ENCODE peak calls at places on chromosomes 12 and 14, in six cellular contexts. L is tibial nerve, F is endothelial cell of umbilical vein, H is cardiac muscle cell, A is breast epithelium, Y is fibroblast of lung. D is an unnamed sample.

GRCh38 chr14:105475269-105475915 is 771 bp downstream of the CRIP2 start:
- DNase-seq in Y (peak; percentile 60), A (no peak), H (no peak), L (no peak), F (peak; percentile 77), D (no peak)

GRCh38 chr12:45762185-45763110 is 32.9 kb downstream of the ARID2 start:
- DNase-seq in L (no peak), F (peak; percentile 70), Y (peak; percentile 52), H (peak; percentile 35), A (no peak), D (no peak)

GRCh38 chr12:124913474-124914391 is 717 bp downstream of the UBC start:
- DNase-seq in L (peak; percentile 80), Y (peak; percentile 75), H (peak; percentile 86), F (peak; percentile 78), A (peak; percentile 94), D (peak; percentile 83)

GRCh38 chr14:23068792-23069412 is 11.6 kb upstream of the CDH24 start:
- DNase-seq in H (peak; percentile 91), A (peak; percentile 78), F (peak; percentile 97), Y (peak; percentile 86), L (peak; percentile 53), D (peak; percentile 60)

GRCh38 chr12:70366581-70367267 is 634 bp downstream of the KCNMB4 start:
- DNase-seq in F (peak; percentile 36), Y (peak; percentile 42), H (peak; percentile 72), L (no peak), A (no peak), D (peak; percentile 25)

GRCh38 chr12:116924558-116925453 is 14.1 kb downstream of the FBXW8 start:
- DNase-seq in L (no peak), Y (peak; percentile 92), H (no peak), A (no peak), F (peak; percentile 44), D (no peak)

GRCh38 chr12:69821441-69822204 is 3.4 kb upstream of the MYRFL start:
- DNase-seq in L (no peak), H (no peak), A (no peak), Y (peak; percentile 89), F (peak; percentile 91), D (no peak)

GRCh38 chr14:69287096-69287991 is 27.4 kb downstream of the GALNT16 start:
- DNase-seq in H (no peak), A (no peak), L (no peak), F (no peak), Y (peak; percentile 29), D (no peak)

GRCh38 chr14:91231446-91231845 is 13.1 kb downstream of the GPR68 start:
- DNase-seq in A (no peak), L (no peak), F (no peak), Y (no peak), H (no peak), D (no peak)

GRCh38 chr14:56552615-56553014 is 27.0 kb upstream of the TMEM260 start:
- DNase-seq in Y (no peak), L (no peak), F (no peak), H (no peak), A (no peak), D (no peak)

GRCh38 chr12:5708371-5708770 is 236.7 kb downstream of the ANO2 start:
- DNase-seq in A (no peak), L (no peak), Y (no peak), H (no peak), F (no peak), D (no peak)

GRCh38 chr14:99664636-99665273 is 19.3 kb upstream of the CYP46A1 start:
- DNase-seq in F (no peak), A (no peak), L (no peak), Y (no peak), H (peak; percentile 28), D (no peak)

GRCh38 chr12:69698769-69699540 is at the start of gene BEST3:
- DNase-seq in F (no peak), L (no peak), A (no peak), H (no peak), Y (no peak), D (no peak)

DNA sequence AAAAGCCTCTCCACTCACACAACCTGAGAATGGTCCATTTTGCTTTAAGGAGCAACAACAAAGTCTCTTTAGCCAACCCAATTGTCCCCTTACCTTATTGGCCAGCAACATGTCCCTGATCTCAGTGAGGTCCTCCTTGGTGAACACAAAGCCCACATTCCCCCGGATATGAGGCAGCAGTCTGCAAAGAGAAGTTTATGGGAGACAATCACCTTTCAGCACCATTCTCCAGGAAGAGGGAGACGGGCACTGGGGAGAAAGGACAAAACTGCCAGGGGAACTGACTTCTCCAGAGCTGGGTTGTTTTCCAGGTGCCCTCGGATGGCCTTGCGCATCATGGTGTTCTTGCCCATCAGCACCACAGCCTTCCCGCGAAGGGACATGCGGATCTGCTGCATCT is 1.9 kb downstream of the RPLP0 start:
- DNase-seq in L (no peak), A (no peak), Y (no peak), F (no peak), H (no peak), D (no peak)
- H3K4me1 ChIP-seq in L (no peaks in the 10 kb centered on the region), A (peaks cover 7% of the 10 kb centered on the region), Y (peaks cover 21% of the 10 kb centered on the region), F (peaks cover 48% of the 10 kb centered on the region), H (peaks cover 16% of the 10 kb centered on the region), D (peaks cover 64% of the 10 kb centered on the region)

DNA sequence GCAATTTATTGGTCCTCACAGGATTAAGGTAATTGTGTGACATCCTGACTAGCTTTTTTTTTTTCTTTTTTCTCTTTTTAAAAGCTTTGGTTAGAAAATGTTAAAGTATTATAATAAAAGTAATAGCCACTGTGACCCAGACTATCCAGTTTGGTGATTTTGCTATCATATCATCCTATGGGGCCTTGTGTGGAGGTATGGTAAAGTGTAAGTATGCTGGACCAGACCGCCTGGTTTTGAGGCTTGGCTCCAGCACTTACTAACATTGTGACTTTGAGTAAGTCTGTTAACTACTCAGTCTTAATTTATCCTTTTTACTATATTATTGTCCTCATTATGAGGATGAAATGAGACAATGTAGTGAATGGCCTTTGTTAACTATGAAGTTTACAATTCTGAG is 15.5 kb downstream of the EID3 start:
- DNase-seq in F (no peak), L (no peak), A (no peak), Y (no peak), H (no peak), D (no peak)
- H3K36me3 ChIP-seq in F (peaks cover 61% of the 10 kb centered on the region), L (peaks cover 82% of the 10 kb centered on the region), A (peaks cover 14% of the 10 kb centered on the region), Y (peaks cover 14% of the 10 kb centered on the region), H (peaks cover 50% of the 10 kb centered on the region), D (peaks cover 90% of the 10 kb centered on the region)

GRCh38 chr14:72419226-72419625 is 474.7 kb downstream of the DPF3 start:
- DNase-seq in A (no peak), H (no peak), Y (no peak), F (no peak), L (no peak), D (no peak)

GRCh38 chr14:72420749-72421452 is 473.0 kb downstream of the DPF3 start:
- DNase-seq in H (peak; percentile 79), A (peak; percentile 91), F (peak; percentile 65), L (peak; percentile 81), Y (peak; percentile 44), D (peak; percentile 67)

GRCh38 chr14:72416081-72416849 is 477.6 kb downstream of the DPF3 start:
- DNase-seq in L (no peak), F (no peak), Y (no peak), A (no peak), H (no peak), D (no peak)

DNA sequence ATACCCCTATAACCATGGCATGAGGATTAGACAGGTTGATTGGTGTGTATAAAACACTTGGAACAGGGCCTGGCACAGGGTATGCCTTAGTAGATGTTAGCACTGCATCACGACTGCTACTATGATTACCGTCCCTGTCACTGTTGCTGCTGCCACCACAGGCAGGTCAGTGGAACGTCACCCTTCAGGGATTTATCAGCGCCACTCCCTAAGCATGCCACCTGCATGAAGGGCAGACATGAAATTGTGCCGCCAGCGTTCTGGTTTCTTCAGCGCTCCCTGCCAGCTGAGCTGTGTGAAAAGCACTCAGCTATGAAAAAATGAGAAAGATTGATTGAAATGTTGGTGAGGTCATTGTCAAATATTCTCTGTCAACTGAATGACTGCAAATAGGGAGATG is 477.0 kb downstream of the DPF3 start:
- DNase-seq in Y (no peak), H (no peak), F (no peak), L (no peak), A (no peak), D (no peak)
- TF ChIP-seq CTCF in Y (no peak), H (no peak), F (no peak), L (no peak), A (peak; percentile 21), D (peak; percentile 25)

DNA sequence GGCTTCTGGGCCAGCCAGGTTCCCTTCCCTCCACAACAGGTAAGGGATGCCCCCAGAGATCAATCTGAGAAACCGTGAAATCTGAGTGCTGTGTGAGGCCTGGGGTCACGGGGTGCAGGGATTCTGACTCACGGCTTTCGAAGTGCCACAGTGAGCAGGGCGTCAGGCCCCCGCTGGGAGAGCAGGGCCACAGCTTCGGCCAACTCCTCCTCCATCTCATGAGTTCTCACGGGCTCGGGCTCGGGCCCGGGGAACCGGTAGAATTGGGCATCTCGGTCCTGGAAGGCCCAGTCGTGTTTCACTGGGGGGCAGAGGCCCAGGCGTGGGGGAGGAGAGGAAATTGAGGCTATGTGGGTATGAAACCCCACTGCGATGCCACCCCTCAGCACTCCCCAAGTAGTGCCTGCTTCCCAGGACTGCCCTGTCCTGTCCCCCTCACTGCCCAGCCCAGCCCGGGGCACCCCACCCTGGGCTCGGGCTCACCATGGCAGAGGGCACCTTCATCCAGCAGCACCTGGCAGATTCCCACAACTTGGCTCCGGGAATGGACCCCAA is 7.7 kb downstream of the RAPGEF3 start:
- DNase-seq in F (no peak), L (no peak), H (no peak), Y (no peak), A (no peak), D (no peak)
- H3K4me1 ChIP-seq in F (peaks cover 35% of the 10 kb centered on the region), L (no peaks in the 10 kb centered on the region), H (no peaks in the 10 kb centered on the region), Y (peaks cover 12% of the 10 kb centered on the region), A (peaks cover 16% of the 10 kb centered on the region), D (peaks cover 61% of the 10 kb centered on the region)

GRCh38 chr14:66920196-66920595 is 269.0 kb upstream of the GARIN2 start:
- DNase-seq in L (no peak), F (no peak), A (no peak), Y (no peak), H (no peak), D (no peak)
- H3K36me3 ChIP-seq in L (peaks cover 84% of the 10 kb centered on the region), F (no peaks in the 10 kb centered on the region), A (no peaks in the 10 kb centered on the region), Y (no peaks in the 10 kb centered on the region), H (no peaks in the 10 kb centered on the region), D (peaks cover 72% of the 10 kb centered on the region)

DNA sequence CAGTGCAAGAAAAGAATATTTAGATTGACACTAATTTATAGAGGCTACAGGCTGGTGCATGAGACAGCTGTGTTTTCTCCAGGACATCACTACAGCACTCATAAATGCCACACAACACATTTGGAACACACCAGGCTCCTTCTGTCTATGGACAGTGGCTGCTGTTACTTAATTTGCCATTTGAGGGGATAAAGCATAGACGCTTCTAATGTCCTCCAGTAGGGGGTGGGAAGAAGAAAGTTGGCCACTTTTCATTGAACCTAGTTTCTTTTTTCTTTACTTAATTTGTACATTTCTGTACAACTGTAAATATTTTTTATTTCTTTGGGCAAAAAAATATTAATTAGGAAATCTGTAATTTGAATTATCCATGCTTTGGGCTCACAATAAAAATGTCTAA is 12.4 kb upstream of the RTN1 start:
- DNase-seq in Y (no peak), L (no peak), H (no peak), F (no peak), A (no peak), D (no peak)
- TF ChIP-seq CTCF in Y (peak; percentile 39), L (no peak), H (peak; percentile 32), F (peak; percentile 9), A (no peak), D (no peak)

GRCh38 chr12:32926963-32927362 is 30.4 kb upstream of the PKP2 start:
- DNase-seq in L (no peak), A (no peak), Y (no peak), F (no peak), H (no peak), D (no peak)
- H3K4me1 ChIP-seq in L (no peaks in the 10 kb centered on the region), A (no peaks in the 10 kb centered on the region), Y (no peaks in the 10 kb centered on the region), F (peaks cover 1% of the 10 kb centered on the region), H (no peaks in the 10 kb centered on the region), D (no peaks in the 10 kb centered on the region)

GRCh38 chr12:56596815-56597214 is 33.3 kb downstream of the BAZ2A start:
- DNase-seq in A (no peak), F (no peak), L (no peak), Y (no peak), H (no peak), D (no peak)
- H3K36me3 ChIP-seq in A (peaks cover 28% of the 10 kb centered on the region), F (peaks cover 19% of the 10 kb centered on the region), L (peaks cover 62% of the 10 kb centered on the region), Y (peaks cover 41% of the 10 kb centered on the region), H (peaks cover 43% of the 10 kb centered on the region), D (peaks cover 70% of the 10 kb centered on the region)